ENCODE peak calls at places on chromosomes 6 and 20, in six cellular contexts. P is glomerular endothelial cell; D is NCI-H1417; B is hypothalamus; M is cardiac muscle cell; F is effector CD4-positive, alpha-beta T cell. Q is an unnamed sample.

GRCh38 chr6:72182337-72183246 is 296.2 kb downstream of the RIMS1 start:
- DNase-seq in P (no peak), D (peak), B (peak), M (peak), F (no peak), Q (peak)

GRCh38 chr6:168648240-168648639 is 207.3 kb downstream of the SMOC2 start:
- DNase-seq in P (no peak), D (peak), B (no peak), M (no peak), F (no peak), Q (no peak)

GRCh38 chr6:166615059-166615770 is 11.8 kb downstream of the RPS6KA2 start:
- DNase-seq in P (no peak), D (no peak), B (no peak), M (peak), F (no peak), Q (no peak)

GRCh38 chr6:169370666-169371343 is 117.2 kb upstream of the THBS2 start:
- DNase-seq in P (no peak), D (no peak), B (no peak), M (peak), F (no peak), Q (no peak)

GRCh38 chr6:17600527-17601388 is 656 bp downstream of the FAM8A1 start:
- DNase-seq in P (no peak), D (peak), B (peak), M (peak), F (peak), Q (no peak)

GRCh38 chr20:45163071-45163803 is 11.5 kb upstream of the PI3 start:
- DNase-seq in P (no peak), D (no peak), B (no peak), M (no peak), F (no peak), Q (no peak)

GRCh38 chr6:40779399-40779798 is 192.2 kb upstream of the LRFN2 start:
- DNase-seq in P (no peak), D (no peak), B (no peak), M (no peak), F (no peak), Q (no peak)

GRCh38 chr20:50271674-50272412 is 81.2 kb downstream of the CEBPB start:
- DNase-seq in P (no peak), D (no peak), B (no peak), M (no peak), F (no peak), Q (no peak)

GRCh38 chr20:57438552-57438951 is 47.4 kb downstream of the RBM38 start:
- DNase-seq in P (no peak), D (peak), B (no peak), M (no peak), F (no peak), Q (no peak)